ENCODE peak calls at places on chromosomes 7 and 10, in six cellular contexts. One of them, this sample, is unnamed. For H3K4me1, the result is how much of the 10 kb centered on the place peaks cover.

GRCh38 chr7:92244803-92245486 is 769 bp downstream of the KRIT1 start:
- DNase-seq in BE2C: no peak
- DNase-seq in adrenal gland: no peak
- DNase-seq in upper lobe of right lung: no peak
- DNase-seq in fibroblast of lung: no peak
- DNase-seq in HCT116: no peak
- DNase-seq in this sample: no peak

GRCh38 chr10:117254338-117254737 is 13.4 kb downstream of the SLC18A2 start:
- DNase-seq in upper lobe of right lung: no peak
- DNase-seq in fibroblast of lung: no peak
- DNase-seq in BE2C: no peak
- DNase-seq in adrenal gland: no peak
- DNase-seq in HCT116: no peak
- DNase-seq in this sample: no peak

GRCh38 chr7:87003872-87004798 is 55.3 kb downstream of the ELAPOR2 start:
- DNase-seq in adrenal gland: no peak
- DNase-seq in BE2C: no peak
- DNase-seq in HCT116: no peak
- DNase-seq in fibroblast of lung: peak
- DNase-seq in upper lobe of right lung: no peak
- DNase-seq in this sample: no peak

GRCh38 chr7:134480202-134480601 is 21.3 kb upstream of the AKR1B1 start:
- DNase-seq in BE2C: no peak
- DNase-seq in adrenal gland: no peak
- DNase-seq in HCT116: no peak
- DNase-seq in fibroblast of lung: no peak
- DNase-seq in upper lobe of right lung: no peak
- DNase-seq in this sample: no peak

GRCh38 chr7:130735273-130735716 is 1.3 kb upstream of the KLF14 start:
- DNase-seq in BE2C: no peak
- DNase-seq in upper lobe of right lung: no peak
- DNase-seq in adrenal gland: no peak
- DNase-seq in HCT116: no peak
- DNase-seq in fibroblast of lung: no peak
- DNase-seq in this sample: no peak

GRCh38 chr7:48246073-48246472 is 74.8 kb downstream of the ABCA13 start:
- DNase-seq in adrenal gland: no peak
- DNase-seq in HCT116: no peak
- DNase-seq in upper lobe of right lung: no peak
- DNase-seq in fibroblast of lung: peak
- DNase-seq in BE2C: no peak
- DNase-seq in this sample: no peak

GRCh38 chr10:92005978-92006377 is 82.4 kb downstream of the BTAF1 start:
- DNase-seq in BE2C: no peak
- DNase-seq in HCT116: no peak
- DNase-seq in upper lobe of right lung: no peak
- DNase-seq in fibroblast of lung: no peak
- DNase-seq in adrenal gland: no peak
- DNase-seq in this sample: no peak

GRCh38 chr10:96673318-96674099 is 46.8 kb downstream of the PIK3AP1 start:
- DNase-seq in adrenal gland: no peak
- DNase-seq in HCT116: no peak
- DNase-seq in BE2C: no peak
- DNase-seq in fibroblast of lung: peak
- DNase-seq in upper lobe of right lung: peak
- DNase-seq in this sample: no peak

GRCh38 chr7:74606101-74606908 is 51.2 kb upstream of the GTF2I start:
- DNase-seq in BE2C: peak
- DNase-seq in upper lobe of right lung: peak
- DNase-seq in HCT116: no peak
- DNase-seq in adrenal gland: peak
- DNase-seq in fibroblast of lung: peak
- DNase-seq in this sample: no peak

GRCh38 chr7:43954524-43955228 is 28.4 kb downstream of the UBE2D4 start:
- DNase-seq in upper lobe of right lung: no peak
- DNase-seq in fibroblast of lung: peak
- DNase-seq in HCT116: peak
- DNase-seq in adrenal gland: peak
- DNase-seq in BE2C: peak
- DNase-seq in this sample: no peak

GRCh38 chr7:868189-868486 is 8.2 kb upstream of the GET4 start:
- DNase-seq in adrenal gland: no peak
- DNase-seq in BE2C: no peak
- DNase-seq in upper lobe of right lung: peak
- DNase-seq in HCT116: no peak
- DNase-seq in fibroblast of lung: no peak
- DNase-seq in this sample: no peak

GRCh38 chr7:70436815-70437350 is 695.1 kb upstream of the GALNT17 start:
- DNase-seq in upper lobe of right lung: no peak
- DNase-seq in fibroblast of lung: no peak
- DNase-seq in BE2C: peak
- DNase-seq in HCT116: no peak
- DNase-seq in adrenal gland: no peak
- DNase-seq in this sample: no peak

GRCh38 chr7:70432567-70433001 is 699.4 kb upstream of the GALNT17 start:
- DNase-seq in upper lobe of right lung: no peak
- DNase-seq in BE2C: no peak
- DNase-seq in fibroblast of lung: no peak
- DNase-seq in HCT116: no peak
- DNase-seq in adrenal gland: no peak
- DNase-seq in this sample: no peak

GRCh38 chr7:70435634-70436033 is 696.3 kb upstream of the GALNT17 start:
- DNase-seq in upper lobe of right lung: no peak
- DNase-seq in fibroblast of lung: no peak
- DNase-seq in BE2C: no peak
- DNase-seq in HCT116: no peak
- DNase-seq in adrenal gland: no peak
- DNase-seq in this sample: no peak

GRCh38 chr7:70434821-70435220 is 697.1 kb upstream of the GALNT17 start:
- DNase-seq in BE2C: no peak
- DNase-seq in upper lobe of right lung: no peak
- DNase-seq in fibroblast of lung: no peak
- DNase-seq in adrenal gland: no peak
- DNase-seq in HCT116: no peak
- DNase-seq in this sample: no peak

GRCh38 chr7:70434376-70434775 is 697.6 kb upstream of the GALNT17 start:
- DNase-seq in BE2C: no peak
- DNase-seq in HCT116: no peak
- DNase-seq in fibroblast of lung: no peak
- DNase-seq in adrenal gland: no peak
- DNase-seq in upper lobe of right lung: no peak
- DNase-seq in this sample: no peak
- TF ChIP-seq CTCF in BE2C: peak
- TF ChIP-seq CTCF in HCT116: no peak
- TF ChIP-seq CTCF in fibroblast of lung: no peak
- TF ChIP-seq CTCF in adrenal gland: no peak
- TF ChIP-seq CTCF in upper lobe of right lung: no peak
- TF ChIP-seq CTCF in this sample: no peak

GRCh38 chr10:130631139-130631864 is 495.1 kb downstream of the GLRX3 start:
- DNase-seq in fibroblast of lung: no peak
- DNase-seq in HCT116: no peak
- DNase-seq in upper lobe of right lung: no peak
- DNase-seq in BE2C: no peak
- DNase-seq in adrenal gland: peak
- DNase-seq in this sample: no peak
- H3K4me1 ChIP-seq in fibroblast of lung: under half
- H3K4me1 ChIP-seq in HCT116: under half
- H3K4me1 ChIP-seq in upper lobe of right lung: under half
- H3K4me1 ChIP-seq in BE2C: under half
- H3K4me1 ChIP-seq in adrenal gland: under half
- H3K4me1 ChIP-seq in this sample: under half

GRCh38 chr10:131729938-131730660 is 170.7 kb upstream of the PPP2R2D start:
- DNase-seq in BE2C: no peak
- DNase-seq in HCT116: no peak
- DNase-seq in upper lobe of right lung: peak
- DNase-seq in fibroblast of lung: no peak
- DNase-seq in adrenal gland: peak
- DNase-seq in this sample: no peak
- TF ChIP-seq CTCF in BE2C: no peak
- TF ChIP-seq CTCF in HCT116: no peak
- TF ChIP-seq CTCF in upper lobe of right lung: no peak
- TF ChIP-seq CTCF in fibroblast of lung: no peak
- TF ChIP-seq CTCF in adrenal gland: no peak
- TF ChIP-seq CTCF in this sample: no peak

DNA sequence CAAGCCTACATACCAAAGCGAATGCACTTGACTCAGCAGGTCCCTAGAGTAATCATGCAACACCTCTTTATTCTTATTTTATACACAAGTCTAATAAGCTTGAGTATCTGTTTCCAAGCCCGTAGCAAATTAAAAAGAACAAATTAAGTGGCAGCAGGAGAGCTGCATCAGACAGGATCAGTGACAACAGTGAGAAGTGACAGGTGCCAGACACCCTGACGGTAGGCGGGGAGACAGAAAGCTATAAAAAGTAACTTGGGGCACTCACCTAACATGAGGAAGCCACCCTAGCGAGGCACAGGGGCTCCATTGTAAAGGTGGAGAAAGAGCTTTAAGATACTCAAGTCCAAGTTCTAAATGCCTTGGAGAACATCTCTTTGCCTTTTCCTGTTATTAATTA is 174.2 kb downstream of the PLXNA4 start:
- DNase-seq in HCT116: no peak
- DNase-seq in upper lobe of right lung: no peak
- DNase-seq in adrenal gland: no peak
- DNase-seq in BE2C: no peak
- DNase-seq in fibroblast of lung: no peak
- DNase-seq in this sample: no peak
- H3K4me1 ChIP-seq in HCT116: under half
- H3K4me1 ChIP-seq in upper lobe of right lung: under half
- H3K4me1 ChIP-seq in adrenal gland: under half
- H3K4me1 ChIP-seq in BE2C: under half
- H3K4me1 ChIP-seq in fibroblast of lung: under half
- H3K4me1 ChIP-seq in this sample: under half

GRCh38 chr7:33762153-33762902 is 143.0 kb upstream of the BMPER start:
- DNase-seq in HCT116: no peak
- DNase-seq in fibroblast of lung: no peak
- DNase-seq in BE2C: no peak
- DNase-seq in adrenal gland: no peak
- DNase-seq in upper lobe of right lung: no peak
- DNase-seq in this sample: no peak
- TF ChIP-seq CTCF in HCT116: no peak
- TF ChIP-seq CTCF in fibroblast of lung: no peak
- TF ChIP-seq CTCF in BE2C: no peak
- TF ChIP-seq CTCF in adrenal gland: no peak
- TF ChIP-seq CTCF in upper lobe of right lung: no peak
- TF ChIP-seq CTCF in this sample: no peak

DNA sequence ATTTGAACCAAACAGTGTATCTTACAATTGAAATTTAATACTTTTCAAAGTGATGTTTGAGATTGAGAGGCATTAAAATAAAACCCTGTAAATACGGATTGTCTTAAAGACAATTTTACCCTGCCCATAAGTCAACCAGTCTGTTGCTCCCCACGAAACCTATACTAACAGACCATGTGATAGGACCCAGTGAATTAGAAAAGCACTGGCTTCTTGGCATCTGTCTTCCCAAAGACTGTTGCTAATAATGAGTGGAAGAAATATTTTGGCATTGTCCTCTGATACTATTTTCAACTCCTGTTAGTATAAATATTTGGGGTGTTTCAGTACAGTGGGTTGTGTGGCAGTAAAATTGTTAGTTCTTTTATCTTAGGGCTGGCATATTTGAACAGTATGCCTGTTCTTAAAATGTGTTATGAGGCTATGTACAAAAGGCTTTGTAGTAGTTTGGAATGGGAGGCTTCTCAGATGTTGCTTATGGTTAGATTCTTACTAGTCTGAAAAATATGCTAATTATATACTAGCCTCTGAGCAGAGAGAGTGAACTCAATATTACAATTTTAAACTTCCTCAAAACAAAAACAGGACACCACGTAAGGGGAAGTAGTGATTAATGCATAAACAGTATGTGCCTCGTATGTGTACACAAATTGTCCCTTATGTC is 115.1 kb downstream of the ARID5B start:
- DNase-seq in fibroblast of lung: peak
- DNase-seq in upper lobe of right lung: no peak
- DNase-seq in BE2C: no peak
- DNase-seq in HCT116: no peak
- DNase-seq in adrenal gland: no peak
- DNase-seq in this sample: no peak
- H3K4me1 ChIP-seq in fibroblast of lung: under half
- H3K4me1 ChIP-seq in upper lobe of right lung: half or more
- H3K4me1 ChIP-seq in BE2C: under half
- H3K4me1 ChIP-seq in HCT116: under half
- H3K4me1 ChIP-seq in adrenal gland: under half
- H3K4me1 ChIP-seq in this sample: under half

GRCh38 chr10:13352519-13352918 is 4.4 kb upstream of the SEPHS1 start:
- DNase-seq in BE2C: no peak
- DNase-seq in adrenal gland: no peak
- DNase-seq in fibroblast of lung: no peak
- DNase-seq in HCT116: no peak
- DNase-seq in upper lobe of right lung: no peak
- DNase-seq in this sample: no peak
- TF ChIP-seq CTCF in BE2C: peak
- TF ChIP-seq CTCF in adrenal gland: no peak
- TF ChIP-seq CTCF in fibroblast of lung: no peak
- TF ChIP-seq CTCF in HCT116: peak
- TF ChIP-seq CTCF in upper lobe of right lung: no peak
- TF ChIP-seq CTCF in this sample: no peak

GRCh38 chr10:63437334-63437949 is 28.3 kb downstream of the JMJD1C start:
- DNase-seq in upper lobe of right lung: no peak
- DNase-seq in HCT116: no peak
- DNase-seq in adrenal gland: no peak
- DNase-seq in fibroblast of lung: peak
- DNase-seq in BE2C: no peak
- DNase-seq in this sample: no peak

GRCh38 chr10:63436225-63436624 is 29.6 kb downstream of the JMJD1C start:
- DNase-seq in adrenal gland: no peak
- DNase-seq in HCT116: no peak
- DNase-seq in BE2C: no peak
- DNase-seq in upper lobe of right lung: no peak
- DNase-seq in fibroblast of lung: no peak
- DNase-seq in this sample: no peak

GRCh38 chr10:63439607-63440006 is 26.2 kb downstream of the JMJD1C start:
- DNase-seq in adrenal gland: no peak
- DNase-seq in BE2C: no peak
- DNase-seq in upper lobe of right lung: no peak
- DNase-seq in fibroblast of lung: no peak
- DNase-seq in HCT116: no peak
- DNase-seq in this sample: no peak

GRCh38 chr10:63434866-63435854 is 30.6 kb downstream of the JMJD1C start:
- DNase-seq in fibroblast of lung: peak
- DNase-seq in BE2C: no peak
- DNase-seq in adrenal gland: no peak
- DNase-seq in HCT116: no peak
- DNase-seq in upper lobe of right lung: no peak
- DNase-seq in this sample: no peak

GRCh38 chr10:63438506-63439498 is 27.0 kb downstream of the JMJD1C start:
- DNase-seq in upper lobe of right lung: no peak
- DNase-seq in HCT116: peak
- DNase-seq in fibroblast of lung: peak
- DNase-seq in BE2C: no peak
- DNase-seq in adrenal gland: no peak
- DNase-seq in this sample: no peak
- H3K4me1 ChIP-seq in upper lobe of right lung: under half
- H3K4me1 ChIP-seq in HCT116: under half
- H3K4me1 ChIP-seq in fibroblast of lung: under half
- H3K4me1 ChIP-seq in BE2C: under half
- H3K4me1 ChIP-seq in adrenal gland: under half
- H3K4me1 ChIP-seq in this sample: under half

GRCh38 chr7:112185005-112185834 is 21.0 kb downstream of the DOCK4 start:
- DNase-seq in adrenal gland: no peak
- DNase-seq in BE2C: no peak
- DNase-seq in upper lobe of right lung: no peak
- DNase-seq in fibroblast of lung: no peak
- DNase-seq in HCT116: no peak
- DNase-seq in this sample: no peak
- TF ChIP-seq CTCF in adrenal gland: no peak
- TF ChIP-seq CTCF in BE2C: no peak
- TF ChIP-seq CTCF in upper lobe of right lung: no peak
- TF ChIP-seq CTCF in fibroblast of lung: no peak
- TF ChIP-seq CTCF in HCT116: no peak
- TF ChIP-seq CTCF in this sample: no peak

This sample was measured in vagina.